ENCODE peak calls at places on chromosomes 7 and 10, in ten cellular contexts. One of them, this sample, is unnamed.

GRCh38 chr7:94908204-94909022 is 1.0 kb downstream of the PPP1R9A start:
- DNase-seq in adrenal gland: peak
- DNase-seq in M059J: peak
- DNase-seq in HuH-7.5: peak
- DNase-seq in ovary: peak
- DNase-seq in COR-L47: peak
- DNase-seq in activated T-cell treated with anti-CD3 and anti-CD28 coated beads, Interleukin-2, amount 50 U/mL, for 4 hours: no peak
- DNase-seq in endothelial cell: peak
- DNase-seq in lung: peak
- DNase-seq in ureter: no peak
- DNase-seq in this sample: peak

GRCh38 chr7:133139350-133139749 is 57.5 kb upstream of the CHCHD3 start:
- DNase-seq in adrenal gland: peak
- DNase-seq in M059J: peak
- DNase-seq in HuH-7.5: no peak
- DNase-seq in ovary: no peak
- DNase-seq in COR-L47: no peak
- DNase-seq in activated T-cell treated with anti-CD3 and anti-CD28 coated beads, Interleukin-2, amount 50 U/mL, for 4 hours: no peak
- DNase-seq in endothelial cell: peak
- DNase-seq in lung: no peak
- DNase-seq in ureter: no peak
- DNase-seq in this sample: no peak

GRCh38 chr7:22651036-22651435 is 76.0 kb upstream of the IL6 start:
- DNase-seq in adrenal gland: no peak
- DNase-seq in M059J: peak
- DNase-seq in HuH-7.5: no peak
- DNase-seq in ovary: no peak
- DNase-seq in COR-L47: no peak
- DNase-seq in activated T-cell treated with anti-CD3 and anti-CD28 coated beads, Interleukin-2, amount 50 U/mL, for 4 hours: no peak
- DNase-seq in endothelial cell: no peak
- DNase-seq in lung: no peak
- DNase-seq in ureter: no peak
- DNase-seq in this sample: no peak

GRCh38 chr10:96513686-96514551 is at the start of gene TLL2:
- DNase-seq in adrenal gland: peak
- DNase-seq in M059J: peak
- DNase-seq in HuH-7.5: peak
- DNase-seq in ovary: peak
- DNase-seq in COR-L47: peak
- DNase-seq in activated T-cell treated with anti-CD3 and anti-CD28 coated beads, Interleukin-2, amount 50 U/mL, for 4 hours: peak
- DNase-seq in endothelial cell: peak
- DNase-seq in lung: peak
- DNase-seq in ureter: peak
- DNase-seq in this sample: peak

GRCh38 chr10:61464461-61465215 is 11.5 kb upstream of the TMEM26 start:
- DNase-seq in adrenal gland: no peak
- DNase-seq in M059J: peak
- DNase-seq in HuH-7.5: no peak
- DNase-seq in ovary: no peak
- DNase-seq in COR-L47: no peak
- DNase-seq in activated T-cell treated with anti-CD3 and anti-CD28 coated beads, Interleukin-2, amount 50 U/mL, for 4 hours: no peak
- DNase-seq in endothelial cell: no peak
- DNase-seq in lung: no peak
- DNase-seq in ureter: no peak
- DNase-seq in this sample: no peak

GRCh38 chr7:12706900-12707536 is 19.6 kb downstream of the ARL4A start:
- DNase-seq in adrenal gland: no peak
- DNase-seq in M059J: peak
- DNase-seq in HuH-7.5: no peak
- DNase-seq in ovary: no peak
- DNase-seq in COR-L47: peak
- DNase-seq in activated T-cell treated with anti-CD3 and anti-CD28 coated beads, Interleukin-2, amount 50 U/mL, for 4 hours: no peak
- DNase-seq in endothelial cell: no peak
- DNase-seq in lung: no peak
- DNase-seq in ureter: no peak
- DNase-seq in this sample: no peak

GRCh38 chr10:4661572-4662255 is 164.3 kb upstream of the AKR1E2 start:
- DNase-seq in adrenal gland: no peak
- DNase-seq in M059J: no peak
- DNase-seq in HuH-7.5: no peak
- DNase-seq in ovary: peak
- DNase-seq in COR-L47: no peak
- DNase-seq in activated T-cell treated with anti-CD3 and anti-CD28 coated beads, Interleukin-2, amount 50 U/mL, for 4 hours: no peak
- DNase-seq in endothelial cell: no peak
- DNase-seq in lung: peak
- DNase-seq in ureter: no peak
- DNase-seq in this sample: peak

GRCh38 chr7:98205162-98205845 is 5.9 kb upstream of the BHLHA15 start:
- DNase-seq in adrenal gland: no peak
- DNase-seq in M059J: no peak
- DNase-seq in HuH-7.5: no peak
- DNase-seq in ovary: no peak
- DNase-seq in COR-L47: no peak
- DNase-seq in activated T-cell treated with anti-CD3 and anti-CD28 coated beads, Interleukin-2, amount 50 U/mL, for 4 hours: no peak
- DNase-seq in endothelial cell: no peak
- DNase-seq in lung: no peak
- DNase-seq in ureter: no peak
- DNase-seq in this sample: no peak